ENCODE peak calls at places on chromosome 5, in seven cellular contexts. M, S, H, A, N, J and G are unnamed samples.

GRCh38 chr5:122999947-123000563 is 36.5 kb downstream of the PPIC start:
- DNase-seq in A (peak; percentile 25), M (peak; percentile 36), N (peak; percentile 51), S (peak; percentile 40), J (peak; percentile 32), H (peak; percentile 27), G (peak; percentile 65)

GRCh38 chr5:137808503-137809135 is 54.5 kb upstream of the HNRNPA0 start:
- DNase-seq in A (no peak), J (no peak), S (no peak), N (no peak), H (no peak), M (no peak), G (no peak)

GRCh38 chr5:7878381-7878873 is 9.5 kb downstream of the MTRR start:
- DNase-seq in J (no peak), H (no peak), M (peak; percentile 57), S (peak; percentile 58), N (peak; percentile 56), A (peak; percentile 38), G (no peak)

GRCh38 chr5:8993031-8993430 is 552.8 kb downstream of the SEMA5A start:
- DNase-seq in H (no peak), J (peak; percentile 30), N (peak; percentile 36), A (no peak), S (no peak), M (no peak), G (no peak)

GRCh38 chr5:88746438-88746882 is 136.5 kb downstream of the MEF2C start:
- DNase-seq in M (peak; percentile 72), H (no peak), S (no peak), A (no peak), J (no peak), N (no peak), G (no peak)

GRCh38 chr5:42064821-42065220 is 139.7 kb downstream of the FBXO4 start:
- DNase-seq in H (no peak), S (no peak), J (no peak), A (no peak), M (no peak), N (no peak), G (no peak)

GRCh38 chr5:150782850-150783249 is 4.3 kb downstream of the SMIM3 start:
- DNase-seq in S (no peak), A (no peak), J (no peak), H (no peak), M (no peak), N (no peak), G (no peak)

GRCh38 chr5:17217421-17218352 is at the start of gene BASP1:
- DNase-seq in J (peak; percentile 94), N (peak; percentile 84), H (peak; percentile 79), S (peak; percentile 78), M (no peak), A (peak; percentile 73), G (peak; percentile 92)

GRCh38 chr5:179858241-179858585 is 404 bp downstream of the MRNIP start:
- DNase-seq in M (peak; percentile 26), H (peak; percentile 55), J (peak; percentile 72), N (peak; percentile 14), S (peak; percentile 21), A (no peak), G (peak; percentile 43)

GRCh38 chr5:152063004-152063403 is 138.4 kb upstream of the GLRA1 start:
- DNase-seq in M (no peak), J (no peak), A (no peak), S (no peak), N (no peak), H (no peak), G (no peak)

GRCh38 chr5:73363911-73364730 is 84.5 kb downstream of the FOXD1 start:
- DNase-seq in J (peak; percentile 19), M (no peak), H (no peak), N (peak; percentile 83), A (peak; percentile 72), S (peak; percentile 22), G (no peak)

GRCh38 chr5:54651482-54652076 is 134.0 kb downstream of the SNX18 start:
- DNase-seq in N (peak; percentile 81), A (no peak), S (no peak), H (peak; percentile 22), J (peak; percentile 30), M (no peak), G (peak; percentile 92)

GRCh38 chr5:96031811-96032261 is 70.2 kb upstream of the ELL2 start:
- DNase-seq in J (no peak), H (no peak), M (no peak), S (no peak), N (peak; percentile 34), A (peak; percentile 92), G (no peak)

GRCh38 chr5:10797246-10797645 is 36.2 kb upstream of the DAP start:
- DNase-seq in H (no peak), J (no peak), A (peak; percentile 47), S (peak; percentile 32), N (peak; percentile 33), M (no peak), G (no peak)

GRCh38 chr5:174735498-174736350 is 11.3 kb downstream of the MSX2 start:
- DNase-seq in M (no peak), H (no peak), S (no peak), J (peak; percentile 78), A (no peak), N (no peak), G (peak; percentile 63)

GRCh38 chr5:151459680-151460079 is 12.3 kb downstream of the SLC36A1 start:
- DNase-seq in H (no peak), S (no peak), M (no peak), J (peak; percentile 46), A (peak; percentile 36), N (no peak), G (no peak)

GRCh38 chr5:75522025-75522424 is 10.3 kb downstream of the POLK start:
- DNase-seq in N (no peak), S (no peak), J (no peak), M (no peak), H (no peak), A (no peak), G (no peak)

GRCh38 chr5:125186911-125187375 is 440.5 kb upstream of the ZNF608 start:
- DNase-seq in A (no peak), S (no peak), J (no peak), M (no peak), N (no peak), H (no peak), G (no peak)

GRCh38 chr5:124395287-124395686 is 351.2 kb downstream of the ZNF608 start:
- DNase-seq in H (no peak), S (no peak), N (no peak), A (no peak), J (no peak), M (no peak), G (peak; percentile 67)

GRCh38 chr5:26034813-26035212 is 1003.6 kb downstream of the CDH9 start:
- DNase-seq in H (no peak), A (no peak), N (no peak), J (no peak), M (no peak), S (no peak), G (no peak)

GRCh38 chr5:158716668-158717067 is 383.0 kb downstream of the EBF1 start:
- DNase-seq in S (no peak), A (no peak), H (no peak), N (no peak), J (peak; percentile 27), M (no peak), G (no peak)

GRCh38 chr5:1471997-1472963 is 27.0 kb upstream of the SLC6A3 start:
- DNase-seq in A (no peak), H (no peak), N (no peak), M (no peak), J (no peak), S (no peak), G (peak; percentile 7)

GRCh38 chr5:57715296-57715695 is 232.7 kb upstream of the ACTBL2 start:
- DNase-seq in A (no peak), N (no peak), J (no peak), S (no peak), M (no peak), H (no peak), G (no peak)

GRCh38 chr5:157186309-157187045 is 5.8 kb downstream of the ITK start:
- DNase-seq in M (no peak), J (no peak), N (no peak), A (no peak), S (no peak), H (no peak), G (no peak)
- H3K4me3 ChIP-seq in M (no peak overlapping the region), J (no peak overlapping the region), N (no peak overlapping the region), A (no peak overlapping the region), S (no peak overlapping the region), H (no peak overlapping the region), G (no peak overlapping the region)

GRCh38 chr5:177362102-177362868 is 4.6 kb downstream of the RGS14 start:
- DNase-seq in J (no peak), N (no peak), H (no peak), M (no peak), A (no peak), S (no peak), G (no peak)
- TF ChIP-seq CTCF in J (no peak), N (no peak), H (no peak), M (no peak), A (no peak), S (no peak), G (no peak)

DNA sequence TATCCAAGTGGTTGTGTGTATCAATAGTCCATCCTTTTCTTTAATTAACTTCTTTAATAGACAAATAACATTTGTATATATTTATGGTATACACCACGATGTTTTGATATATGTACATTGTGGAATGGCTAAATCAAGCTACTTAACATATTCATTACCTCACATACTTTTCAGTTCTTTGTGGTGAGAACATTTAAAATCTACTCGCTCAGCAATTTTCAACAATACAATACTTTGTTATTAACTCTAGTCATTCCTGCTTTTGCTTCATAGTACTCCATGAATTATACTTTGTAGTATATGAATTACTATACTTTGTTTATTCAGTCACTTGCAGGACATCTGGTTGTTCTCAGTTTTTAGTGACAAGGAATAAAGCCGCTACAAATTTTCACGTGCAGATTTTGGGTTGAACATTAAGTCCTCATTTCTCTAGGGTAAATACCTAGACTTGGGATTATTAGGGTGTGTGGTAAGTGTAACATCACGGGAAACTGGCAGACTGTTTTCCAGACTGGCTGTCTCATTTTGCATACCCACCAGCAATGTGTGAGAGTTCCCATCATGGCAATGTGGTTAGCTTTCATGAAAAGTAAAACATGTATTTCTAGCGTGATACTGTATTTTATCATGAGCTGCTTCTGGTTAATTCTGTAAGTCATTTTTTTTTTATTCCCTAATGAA is 354.4 kb upstream of the WWC1 start:
- DNase-seq in M (no peak), H (no peak), J (no peak), S (no peak), A (no peak), N (no peak), G (no peak)
- H3K4me3 ChIP-seq in M (no peak overlapping the region), H (no peak overlapping the region), J (no peak overlapping the region), S (no peak overlapping the region), A (no peak overlapping the region), N (no peak overlapping the region), G (no peak overlapping the region)

DNA sequence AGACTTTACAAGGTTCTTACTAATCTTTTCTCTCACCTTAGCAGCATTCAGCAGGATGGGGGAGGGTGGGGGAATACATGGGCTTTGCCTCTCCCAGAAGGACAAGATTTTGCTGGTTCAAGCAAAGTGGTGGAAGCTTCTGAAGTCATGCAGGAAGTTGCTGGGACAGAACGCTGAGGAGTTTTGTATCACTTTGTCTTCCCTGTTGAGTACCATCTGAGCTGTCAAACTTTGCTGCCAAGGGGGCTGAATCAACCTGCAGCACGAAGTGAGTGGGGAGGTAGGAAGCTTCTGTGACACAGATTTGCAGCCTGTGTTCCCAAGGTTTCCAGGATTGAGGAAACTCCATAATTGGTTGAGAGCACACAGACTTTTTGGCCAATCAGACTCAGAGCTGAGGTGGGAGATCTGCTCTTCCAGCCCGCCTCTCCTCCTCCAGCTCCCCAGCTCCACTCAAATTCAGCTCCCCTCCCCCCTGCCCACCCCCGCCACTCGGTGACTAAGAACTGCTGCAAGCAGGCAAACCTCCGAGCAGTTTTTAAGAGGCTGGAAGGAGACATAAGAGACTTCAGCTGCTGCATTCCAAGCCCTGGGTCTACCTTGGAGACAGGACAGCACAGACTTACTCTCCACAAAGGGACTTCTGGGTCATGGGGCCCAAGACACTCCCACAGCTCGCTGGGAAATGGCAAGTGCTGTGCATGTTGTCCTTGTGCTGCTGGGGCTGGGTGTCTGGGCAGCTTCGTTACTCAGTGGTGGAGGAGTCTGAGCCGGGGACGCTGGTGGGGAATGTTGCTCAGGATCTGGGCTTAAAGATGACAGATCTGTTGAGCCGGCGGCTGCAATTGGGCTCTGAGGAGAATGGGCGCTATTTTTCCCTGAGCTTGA is at the start of gene PCDHGC5:
- DNase-seq in J (no peak), S (no peak), N (peak; percentile 59), H (no peak), M (no peak), A (peak; percentile 85), G (no peak)
- TF ChIP-seq CTCF in J (no peak), S (no peak), N (no peak), H (no peak), M (no peak), A (no peak), G (no peak)